ENCODE peak calls at places on chromosomes 7 and 10, in six cellular contexts. S is NAMALWA, Z is aorta, L is HCT116, M is amniotic epithelial cell, W is NCI-H460. D is an unnamed sample.

GRCh38 chr7:30148951-30149459 is 14.2 kb downstream of the MTURN start:
- DNase-seq in S (no peak), Z (no peak), L (no peak), M (no peak), W (no peak), D (no peak)

GRCh38 chr10:116947838-116948529 is 57.0 kb downstream of the SHTN1 start:
- DNase-seq in S (no peak), Z (no peak), L (peak; percentile 59), M (peak; percentile 29), W (peak; percentile 20), D (no peak)

GRCh38 chr7:128841961-128842673 is 11.9 kb downstream of the FLNC start:
- DNase-seq in S (peak; percentile 81), Z (peak; percentile 85), L (no peak), M (peak; percentile 37), W (peak; percentile 15), D (no peak)

GRCh38 chr7:142250705-142251104 is 7.2 kb downstream of the PRSS58 start:
- DNase-seq in S (no peak), Z (no peak), L (no peak), M (no peak), W (no peak), D (no peak)

GRCh38 chr7:79296553-79297320 is 156.7 kb downstream of the MAGI2 start:
- DNase-seq in S (no peak), Z (no peak), L (no peak), M (no peak), W (no peak), D (no peak)

GRCh38 chr10:86162036-86162435 is 204.6 kb downstream of the GRID1 start:
- DNase-seq in S (no peak), Z (peak; percentile 21), L (no peak), M (no peak), W (no peak), D (no peak)

GRCh38 chr7:19122018-19122588 is 4.7 kb upstream of the TWIST1 start:
- DNase-seq in S (peak; percentile 62), Z (no peak), L (peak; percentile 37), M (peak; percentile 73), W (peak; percentile 53), D (no peak)

GRCh38 chr7:23246540-23246939 is at the start of gene GPNMB:
- DNase-seq in S (no peak), Z (no peak), L (no peak), M (peak; percentile 85), W (no peak), D (peak; percentile 12)

GRCh38 chr7:15284406-15284805 is 277.4 kb downstream of the AGMO start:
- DNase-seq in S (no peak), Z (no peak), L (no peak), M (no peak), W (no peak), D (no peak)

GRCh38 chr7:147915781-147916180 is 674.8 kb upstream of the C7orf33 start:
- DNase-seq in S (no peak), Z (no peak), L (no peak), M (no peak), W (no peak), D (no peak)

GRCh38 chr10:29947701-29948060 is 111.7 kb downstream of the JCAD start:
- DNase-seq in S (no peak), Z (no peak), L (no peak), M (peak; percentile 20), W (no peak), D (no peak)

GRCh38 chr10:66931949-66932343 is 6.1 kb downstream of the LRRTM3 start:
- DNase-seq in S (no peak), Z (no peak), L (no peak), M (no peak), W (no peak), D (no peak)

GRCh38 chr10:28530751-28531150 is 2.2 kb upstream of the WAC start:
- DNase-seq in S (no peak), Z (no peak), L (no peak), M (peak; percentile 18), W (no peak), D (no peak)

GRCh38 chr7:134695321-134695860 is 48.7 kb downstream of the BPGM start:
- DNase-seq in S (no peak), Z (no peak), L (no peak), M (no peak), W (no peak), D (no peak)

GRCh38 chr7:30617359-30617758 is 22.7 kb downstream of the GARS1 start:
- DNase-seq in S (no peak), Z (no peak), L (no peak), M (no peak), W (no peak), D (no peak)

GRCh38 chr7:158373761-158374545 is 213.7 kb downstream of the PTPRN2 start:
- DNase-seq in S (no peak), Z (peak; percentile 69), L (no peak), M (no peak), W (no peak), D (no peak)

GRCh38 chr10:104415526-104416165 is 62.0 kb downstream of the CFAP58 start:
- DNase-seq in S (no peak), Z (no peak), L (no peak), M (no peak), W (no peak), D (no peak)

GRCh38 chr7:46583606-46584005 is 662.5 kb upstream of the IGFBP3 start:
- DNase-seq in S (no peak), Z (no peak), L (no peak), M (no peak), W (peak; percentile 51), D (no peak)

GRCh38 chr10:116707981-116708380 is 34.4 kb downstream of the HSPA12A start:
- DNase-seq in S (no peak), Z (no peak), L (no peak), M (no peak), W (no peak), D (no peak)

GRCh38 chr10:36021096-36021495 is 379.0 kb upstream of the FZD8 start:
- DNase-seq in S (no peak), Z (no peak), L (no peak), M (no peak), W (no peak), D (no peak)

GRCh38 chr10:3892440-3893101 is 107.6 kb upstream of the KLF6 start:
- DNase-seq in S (no peak), Z (no peak), L (no peak), M (peak; percentile 51), W (no peak), D (no peak)

GRCh38 chr7:7535688-7536087 is at the start of gene COL28A1:
- DNase-seq in S (no peak), Z (no peak), L (no peak), M (no peak), W (no peak), D (peak; percentile 16)

GRCh38 chr10:119058005-119058404 is 22.6 kb downstream of the EIF3A start:
- DNase-seq in S (no peak), Z (no peak), L (no peak), M (no peak), W (no peak), D (no peak)

GRCh38 chr7:149355390-149356048 is 93.5 kb downstream of the ZNF783 start:
- DNase-seq in S (no peak), Z (no peak), L (peak; percentile 70), M (no peak), W (no peak), D (no peak)

GRCh38 chr10:11936389-11937152 is 106.0 kb downstream of the UPF2 start:
- DNase-seq in S (no peak), Z (no peak), L (no peak), M (no peak), W (no peak), D (no peak)

GRCh38 chr7:144110272-144110671 is 889 bp downstream of the OR2A2 start:
- DNase-seq in S (no peak), Z (no peak), L (no peak), M (no peak), W (no peak), D (no peak)

GRCh38 chr10:1142596-1142995 is 86.4 kb downstream of the WDR37 start:
- DNase-seq in S (peak; percentile 53), Z (no peak), L (no peak), M (no peak), W (no peak), D (no peak)

GRCh38 chr7:96303686-96304443 is 18.0 kb downstream of the SLC25A13 start:
- DNase-seq in S (no peak), Z (no peak), L (no peak), M (peak; percentile 98), W (no peak), D (peak; percentile 55)

GRCh38 chr10:28996947-28997551 is 291.8 kb upstream of the LYZL1 start:
- DNase-seq in S (no peak), Z (no peak), L (no peak), M (no peak), W (no peak), D (no peak)

GRCh38 chr10:60753817-60754216 is 24.5 kb upstream of the CDK1 start:
- DNase-seq in S (no peak), Z (no peak), L (no peak), M (no peak), W (no peak), D (no peak)

GRCh38 chr7:159272739-159273138 is 128.1 kb upstream of the VIPR2 start:
- DNase-seq in S (no peak), Z (no peak), L (no peak), M (no peak), W (no peak), D (no peak)

GRCh38 chr7:122072272-122072671 is 71.8 kb downstream of the AASS start:
- DNase-seq in S (no peak), Z (no peak), L (no peak), M (no peak), W (no peak), D (no peak)

GRCh38 chr7:50803359-50804337 is 21.0 kb upstream of the GRB10 start:
- DNase-seq in S (no peak), Z (no peak), L (no peak), M (peak; percentile 32), W (no peak), D (no peak)

GRCh38 chr10:75651452-75651851 is 220.0 kb downstream of the LRMDA start:
- DNase-seq in S (no peak), Z (no peak), L (peak; percentile 15), M (no peak), W (no peak), D (no peak)

GRCh38 chr10:104351919-104352318 is 1.7 kb upstream of the CFAP58 start:
- DNase-seq in S (peak; percentile 16), Z (no peak), L (no peak), M (no peak), W (no peak), D (no peak)

GRCh38 chr10:122465401-122465800 is 4.0 kb downstream of the HTRA1 start:
- DNase-seq in S (no peak), Z (no peak), L (no peak), M (no peak), W (no peak), D (no peak)

GRCh38 chr10:7507887-7508726 is 97.3 kb upstream of the SFMBT2 start:
- DNase-seq in S (peak; percentile 59), Z (no peak), L (no peak), M (no peak), W (no peak), D (no peak)